ENCODE peak calls at places on chromosome 10, in five cellular contexts. One of them, this sample, is unnamed.
A peak's percentile ranks its signal among the peaks of the same experiment; 100 is the strongest.

GRCh38 chr10:88064608-88065383 is 201.4 kb downstream of the PTEN start:
- DNase-seq in HepG2: no peak
- DNase-seq in SK-N-SH: peak; percentile 60
- DNase-seq in K562: no peak
- DNase-seq in H1: no peak
- DNase-seq in this sample: peak; percentile 95

GRCh38 chr10:1416456-1417037 is 320.8 kb downstream of the ADARB2 start:
- DNase-seq in HepG2: no peak
- DNase-seq in SK-N-SH: no peak
- DNase-seq in K562: no peak
- DNase-seq in H1: no peak
- DNase-seq in this sample: no peak

GRCh38 chr10:23120001-23120934 is 24.9 kb downstream of the MSRB2 start:
- DNase-seq in HepG2: no peak
- DNase-seq in SK-N-SH: peak; percentile 66
- DNase-seq in K562: no peak
- DNase-seq in H1: no peak
- DNase-seq in this sample: no peak

GRCh38 chr10:19158870-19159269 is 110.3 kb downstream of the MALRD1 start:
- DNase-seq in HepG2: no peak
- DNase-seq in SK-N-SH: no peak
- DNase-seq in K562: no peak
- DNase-seq in H1: no peak
- DNase-seq in this sample: no peak

GRCh38 chr10:93199221-93199681 is 125.6 kb downstream of the CYP26A1 start:
- DNase-seq in HepG2: peak; percentile 22
- DNase-seq in SK-N-SH: no peak
- DNase-seq in K562: peak; percentile 12
- DNase-seq in H1: no peak
- DNase-seq in this sample: no peak

GRCh38 chr10:118007773-118008172 is 39.0 kb downstream of the RAB11FIP2 start:
- DNase-seq in HepG2: no peak
- DNase-seq in SK-N-SH: no peak
- DNase-seq in K562: peak; percentile 7
- DNase-seq in H1: no peak
- DNase-seq in this sample: no peak

GRCh38 chr10:128418819-128419218 is 292.6 kb upstream of the MKI67 start:
- DNase-seq in HepG2: no peak
- DNase-seq in SK-N-SH: no peak
- DNase-seq in K562: no peak
- DNase-seq in H1: no peak
- DNase-seq in this sample: no peak

GRCh38 chr10:56178210-56178609 is 182.8 kb downstream of the ZWINT start:
- DNase-seq in HepG2: no peak
- DNase-seq in SK-N-SH: peak; percentile 11
- DNase-seq in K562: no peak
- DNase-seq in H1: no peak
- DNase-seq in this sample: no peak

GRCh38 chr10:31769564-31769963 is 159.1 kb downstream of the ARHGAP12 start:
- DNase-seq in HepG2: no peak
- DNase-seq in SK-N-SH: no peak
- DNase-seq in K562: no peak
- DNase-seq in H1: no peak
- DNase-seq in this sample: no peak

GRCh38 chr10:58473966-58474365 is 38.7 kb upstream of the BICC1 start:
- DNase-seq in HepG2: no peak
- DNase-seq in SK-N-SH: no peak
- DNase-seq in K562: no peak
- DNase-seq in H1: no peak
- DNase-seq in this sample: no peak

GRCh38 chr10:114996542-114996941 is 58.5 kb downstream of the TRUB1 start:
- DNase-seq in HepG2: no peak
- DNase-seq in SK-N-SH: no peak
- DNase-seq in K562: no peak
- DNase-seq in H1: no peak
- DNase-seq in this sample: no peak

GRCh38 chr10:107141539-107142061 is 22.9 kb downstream of the SORCS1 start:
- DNase-seq in HepG2: no peak
- DNase-seq in SK-N-SH: no peak
- DNase-seq in K562: no peak
- DNase-seq in H1: no peak
- DNase-seq in this sample: no peak

GRCh38 chr10:31187607-31188210 is 131.3 kb upstream of the ZEB1 start:
- DNase-seq in HepG2: no peak
- DNase-seq in SK-N-SH: no peak
- DNase-seq in K562: no peak
- DNase-seq in H1: no peak
- DNase-seq in this sample: no peak

GRCh38 chr10:89327803-89328441 is at the start of gene IFIT3:
- DNase-seq in HepG2: peak; percentile 38
- DNase-seq in SK-N-SH: peak; percentile 13
- DNase-seq in K562: peak; percentile 71
- DNase-seq in H1: no peak
- DNase-seq in this sample: peak; percentile 62

GRCh38 chr10:46293832-46294640 is 7.2 kb downstream of the ANTXRL start:
- DNase-seq in HepG2: no peak
- DNase-seq in SK-N-SH: no peak
- DNase-seq in K562: peak; percentile 27
- DNase-seq in H1: no peak
- DNase-seq in this sample: no peak

GRCh38 chr10:126101744-126102143 is 205.4 kb downstream of the FANK1 start:
- DNase-seq in HepG2: no peak
- DNase-seq in SK-N-SH: no peak
- DNase-seq in K562: no peak
- DNase-seq in H1: no peak
- DNase-seq in this sample: peak; percentile 2

GRCh38 chr10:75035975-75036708 is 75.3 kb upstream of the SAMD8 start:
- DNase-seq in HepG2: no peak
- DNase-seq in SK-N-SH: no peak
- DNase-seq in K562: no peak
- DNase-seq in H1: no peak
- DNase-seq in this sample: no peak

GRCh38 chr10:131010965-131011575 is 300.5 kb downstream of the TCERG1L start:
- DNase-seq in HepG2: no peak
- DNase-seq in SK-N-SH: no peak
- DNase-seq in K562: no peak
- DNase-seq in H1: no peak
- DNase-seq in this sample: no peak

GRCh38 chr10:96858038-96858705 is 26.1 kb downstream of the LCOR start:
- DNase-seq in HepG2: no peak
- DNase-seq in SK-N-SH: no peak
- DNase-seq in K562: no peak
- DNase-seq in H1: no peak
- DNase-seq in this sample: no peak

GRCh38 chr10:20975236-20975635 is 78.1 kb upstream of the NEBL start:
- DNase-seq in HepG2: no peak
- DNase-seq in SK-N-SH: no peak
- DNase-seq in K562: no peak
- DNase-seq in H1: no peak
- DNase-seq in this sample: no peak

GRCh38 chr10:124983321-124983720 is 41.4 kb downstream of the ZRANB1 start:
- DNase-seq in HepG2: no peak
- DNase-seq in SK-N-SH: no peak
- DNase-seq in K562: no peak
- DNase-seq in H1: no peak
- DNase-seq in this sample: no peak

GRCh38 chr10:91105269-91105668 is 115.2 kb upstream of the PCGF5 start:
- DNase-seq in HepG2: no peak
- DNase-seq in SK-N-SH: no peak
- DNase-seq in K562: peak; percentile 21
- DNase-seq in H1: no peak
- DNase-seq in this sample: no peak
- H2AFZ ChIP-seq in HepG2: no peak overlapping the region
- H2AFZ ChIP-seq in SK-N-SH: no peak overlapping the region
- H2AFZ ChIP-seq in K562: peak overlapping the region; percentile 94
- H2AFZ ChIP-seq in H1: no peak overlapping the region
- H2AFZ ChIP-seq in this sample: peak overlapping the region; percentile 17

GRCh38 chr10:119020627-119020946 is 8.9 kb upstream of the NANOS1 start:
- DNase-seq in HepG2: no peak
- DNase-seq in SK-N-SH: no peak
- DNase-seq in K562: no peak
- DNase-seq in H1: no peak
- DNase-seq in this sample: no peak

GRCh38 chr10:119025336-119025735 is 4.2 kb upstream of the NANOS1 start:
- DNase-seq in HepG2: peak; percentile 40
- DNase-seq in SK-N-SH: peak; percentile 58
- DNase-seq in K562: no peak
- DNase-seq in H1: no peak
- DNase-seq in this sample: no peak

GRCh38 chr10:119024882-119025281 is 4.6 kb upstream of the NANOS1 start:
- DNase-seq in HepG2: no peak
- DNase-seq in SK-N-SH: peak; percentile 23
- DNase-seq in K562: no peak
- DNase-seq in H1: no peak
- DNase-seq in this sample: no peak

GRCh38 chr10:119023553-119023868 is 6.0 kb upstream of the NANOS1 start:
- DNase-seq in HepG2: no peak
- DNase-seq in SK-N-SH: no peak
- DNase-seq in K562: no peak
- DNase-seq in H1: no peak
- DNase-seq in this sample: no peak

DNA sequence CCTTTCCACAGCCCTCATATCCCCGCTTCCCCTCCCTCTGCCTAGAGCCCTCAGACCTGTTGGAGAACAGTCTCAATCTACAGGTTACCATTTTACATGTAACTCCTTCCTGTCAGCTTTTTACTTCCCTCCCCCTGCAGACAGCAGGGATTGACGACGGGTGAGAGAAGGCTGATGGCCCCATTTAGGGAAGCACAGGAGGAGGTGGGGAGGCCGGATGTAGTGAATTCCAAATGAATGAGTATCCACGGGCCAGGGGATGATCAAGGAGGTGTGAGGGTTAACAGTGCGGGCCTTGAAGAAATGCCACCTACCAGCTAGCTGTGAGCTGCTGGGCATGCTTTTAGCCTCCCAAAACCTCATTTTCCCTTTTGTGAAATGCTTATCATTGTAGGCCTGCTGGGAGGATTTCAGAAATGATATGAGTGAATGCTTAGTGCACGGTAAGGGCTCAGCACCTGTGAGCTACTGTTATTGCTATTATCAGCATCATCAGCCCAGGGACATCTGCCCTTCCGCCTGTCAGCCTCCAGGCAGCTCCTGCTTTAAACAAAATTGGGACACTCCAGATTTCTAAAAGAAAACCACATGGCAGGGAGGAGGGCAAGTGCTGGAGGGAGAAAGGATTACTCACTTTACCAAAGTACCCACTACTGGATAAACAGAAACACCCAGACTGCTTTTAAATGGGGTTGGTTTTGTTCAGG is 6.5 kb upstream of the NANOS1 start:
- DNase-seq in HepG2: no peak
- DNase-seq in SK-N-SH: peak; percentile 80
- DNase-seq in K562: no peak
- DNase-seq in H1: no peak
- DNase-seq in this sample: no peak
- TF ChIP-seq TAF1 in HepG2: no peak
- TF ChIP-seq TAF1 in SK-N-SH: no peak
- TF ChIP-seq TAF1 in K562: no peak
- TF ChIP-seq TAF1 in H1: no peak
- TF ChIP-seq TAF1 in this sample: no peak

DNA sequence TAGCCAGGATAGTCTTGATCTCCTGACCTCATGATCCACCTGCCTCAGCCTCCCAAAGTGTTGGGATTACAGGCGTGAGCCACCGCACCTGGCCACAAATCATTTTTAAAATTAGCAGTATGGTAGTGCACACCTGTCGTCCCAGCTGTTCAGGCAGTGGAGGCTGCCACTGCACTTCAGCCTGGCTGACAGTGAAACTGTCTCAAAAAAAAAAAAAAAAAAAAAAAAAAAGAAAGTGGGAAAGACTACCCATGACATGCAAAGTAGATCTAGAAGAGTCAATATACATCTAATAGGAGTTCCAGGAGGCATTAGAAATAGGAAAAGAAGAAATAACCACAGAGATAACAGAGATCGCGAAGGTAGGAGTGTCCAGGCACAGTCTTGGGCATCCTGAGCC is 3.2 kb downstream of the CSGALNACT2 start:
- DNase-seq in HepG2: no peak
- DNase-seq in SK-N-SH: no peak
- DNase-seq in K562: no peak
- DNase-seq in H1: no peak
- DNase-seq in this sample: no peak
- H3K4me1 ChIP-seq in HepG2: peaks cover 32% of the 10 kb centered on the region
- H3K4me1 ChIP-seq in SK-N-SH: peaks cover 12% of the 10 kb centered on the region
- H3K4me1 ChIP-seq in K562: peaks cover 9% of the 10 kb centered on the region
- H3K4me1 ChIP-seq in H1: no peaks in the 10 kb centered on the region
- H3K4me1 ChIP-seq in this sample: peaks cover 26% of the 10 kb centered on the region

GRCh38 chr10:62637249-62638061 is 167.1 kb upstream of the ADO start:
- DNase-seq in HepG2: peak; percentile 7
- DNase-seq in SK-N-SH: no peak
- DNase-seq in K562: no peak
- DNase-seq in H1: no peak
- DNase-seq in this sample: peak; percentile 81
- H2AFZ ChIP-seq in HepG2: no peak overlapping the region
- H2AFZ ChIP-seq in SK-N-SH: peak overlapping the region; percentile 49
- H2AFZ ChIP-seq in K562: no peak overlapping the region
- H2AFZ ChIP-seq in H1: peak overlapping the region; percentile 16
- H2AFZ ChIP-seq in this sample: peak overlapping the region; percentile 9

GRCh38 chr10:33122014-33122788 is 164.2 kb upstream of the ITGB1 start:
- DNase-seq in HepG2: no peak
- DNase-seq in SK-N-SH: no peak
- DNase-seq in K562: no peak
- DNase-seq in H1: no peak
- DNase-seq in this sample: no peak

GRCh38 chr10:33117816-33118215 is 159.8 kb upstream of the ITGB1 start:
- DNase-seq in HepG2: no peak
- DNase-seq in SK-N-SH: no peak
- DNase-seq in K562: no peak
- DNase-seq in H1: no peak
- DNase-seq in this sample: no peak

GRCh38 chr10:33120275-33120674 is 162.2 kb upstream of the ITGB1 start:
- DNase-seq in HepG2: no peak
- DNase-seq in SK-N-SH: no peak
- DNase-seq in K562: no peak
- DNase-seq in H1: no peak
- DNase-seq in this sample: no peak

GRCh38 chr10:33123680-33124079 is 165.7 kb upstream of the ITGB1 start:
- DNase-seq in HepG2: no peak
- DNase-seq in SK-N-SH: no peak
- DNase-seq in K562: no peak
- DNase-seq in H1: no peak
- DNase-seq in this sample: no peak

GRCh38 chr10:33120700-33121099 is 162.7 kb upstream of the ITGB1 start:
- DNase-seq in HepG2: no peak
- DNase-seq in SK-N-SH: no peak
- DNase-seq in K562: no peak
- DNase-seq in H1: no peak
- DNase-seq in this sample: no peak
- TF ChIP-seq TAF1 in HepG2: no peak
- TF ChIP-seq TAF1 in SK-N-SH: no peak
- TF ChIP-seq TAF1 in K562: no peak
- TF ChIP-seq TAF1 in H1: no peak
- TF ChIP-seq TAF1 in this sample: no peak

This sample was measured in GM12878.